ENCODE peak calls at places on chromosomes 4 and X, in four cellular contexts. B is A549, K is GM12878, C is K562. E is an unnamed sample.
A peak's percentile ranks its signal among the peaks of the same experiment; 100 is the strongest.

GRCh38 chr4:108433832-108434231 is 186.5 kb upstream of the RPL34 start:
- DNase-seq in C (no peak), B (no peak), K (no peak), E (peak; percentile 93)

GRCh38 chrX:58044130-58044529 is 133.9 kb upstream of the ZXDA start:
- DNase-seq in C (no peak), B (no peak), K (no peak), E (no peak)

GRCh38 chrX:2478546-2479419 is 22.0 kb downstream of the DHRSX start:
- DNase-seq in C (no peak), B (peak; percentile 65), K (no peak), E (no peak)

GRCh38 chrX:45230410-45230809 is 29.7 kb upstream of the DIPK2B start:
- DNase-seq in B (no peak), C (no peak), K (no peak), E (no peak)

GRCh38 chrX:132071260-132071659 is 48.2 kb downstream of the STK26 start:
- DNase-seq in K (no peak), B (peak; percentile 11), C (peak; percentile 7), E (no peak)

GRCh38 chr4:1596393-1596792 is 87.7 kb downstream of the FAM53A start:
- DNase-seq in B (no peak), C (no peak), K (no peak), E (no peak)

GRCh38 chrX:1031521-1032430 is 180.7 kb downstream of the CRLF2 start:
- DNase-seq in K (no peak), C (no peak), B (no peak), E (no peak)

GRCh38 chrX:101386542-101386885 is 523 bp upstream of the BTK start:
- DNase-seq in K (no peak), C (peak; percentile 27), B (no peak), E (no peak)

GRCh38 chr4:23728393-23728792 is 161.5 kb downstream of the PPARGC1A start:
- DNase-seq in C (no peak), K (no peak), B (no peak), E (peak; percentile 89)

GRCh38 chr4:123505457-123506310 is 109.1 kb downstream of the SPRY1 start:
- DNase-seq in C (peak; percentile 14), K (no peak), B (peak; percentile 49), E (peak; percentile 61)

GRCh38 chr4:178448372-178449040 is 1006.3 kb upstream of the AGA start:
- DNase-seq in K (no peak), B (no peak), C (no peak), E (no peak)

GRCh38 chrX:38796926-38797325 is 4.3 kb upstream of the MID1IP1 start:
- DNase-seq in K (no peak), C (no peak), B (no peak), E (peak; percentile 70)

GRCh38 chr4:53575552-53575951 is 15.7 kb downstream of the LNX1 start:
- DNase-seq in B (no peak), K (no peak), C (no peak), E (no peak)

GRCh38 chrX:10045327-10046000 is 78.3 kb downstream of the CLDN34 start:
- DNase-seq in C (no peak), B (no peak), K (no peak), E (no peak)

GRCh38 chrX:110389570-110389969 is 30.9 kb downstream of the RTL9 start:
- DNase-seq in B (no peak), K (no peak), C (no peak), E (no peak)

GRCh38 chr4:86898562-86898961 is 6.3 kb upstream of the C4orf36 start:
- DNase-seq in C (no peak), K (no peak), B (peak; percentile 37), E (peak; percentile 17)

GRCh38 chr4:69523385-69524132 is 27.9 kb upstream of the UGT2B4 start:
- DNase-seq in C (no peak), K (no peak), B (no peak), E (no peak)

GRCh38 chr4:176921256-176921655 is 128.5 kb upstream of the VEGFC start:
- DNase-seq in K (no peak), B (no peak), C (no peak), E (no peak)

GRCh38 chr4:158750379-158750778 is 18.4 kb upstream of the FNIP2 start:
- DNase-seq in K (no peak), C (no peak), B (no peak), E (peak; percentile 93)

GRCh38 chrX:147803948-147804347 is 107.8 kb upstream of the FMR1 start:
- DNase-seq in C (peak; percentile 5), B (peak; percentile 7), K (no peak), E (no peak)

GRCh38 chr4:111174331-111174730 is 551.5 kb upstream of the PITX2 start:
- DNase-seq in C (no peak), K (no peak), B (no peak), E (no peak)

GRCh38 chr4:41696131-41696530 is 52.4 kb downstream of the PHOX2B start:
- DNase-seq in K (no peak), C (no peak), B (no peak), E (no peak)

GRCh38 chrX:43836435-43837184 is 45.6 kb downstream of the MAOB start:
- DNase-seq in C (peak; percentile 4), K (no peak), B (peak; percentile 24), E (peak; percentile 18)

GRCh38 chr4:5884804-5885203 is 8.1 kb downstream of the CRMP1 start:
- DNase-seq in B (no peak), K (no peak), C (no peak), E (no peak)

GRCh38 chr4:126778348-126778747 is 854.4 kb upstream of the INTU start:
- DNase-seq in C (no peak), B (no peak), K (no peak), E (peak; percentile 83)

GRCh38 chr4:162849922-162850321 is 316.8 kb downstream of the NAF1 start:
- DNase-seq in C (no peak), K (no peak), B (no peak), E (no peak)

GRCh38 chr4:113186960-113187757 is 137.7 kb downstream of the ANK2 start:
- DNase-seq in K (no peak), B (no peak), C (no peak), E (no peak)

GRCh38 chrX:40012800-40013682 is 84.7 kb downstream of the BCOR start:
- DNase-seq in K (no peak), C (peak; percentile 70), B (peak; percentile 62), E (peak; percentile 35)

GRCh38 chr4:15659768-15660394 is 4.7 kb upstream of the FBXL5 start:
- DNase-seq in C (no peak), B (no peak), K (no peak), E (peak; percentile 56)
- TF ChIP-seq RFX5 in C (no peak), B (no peak), K (no peak), E (no peak)

GRCh38 chr4:156321203-156321602 is 367.5 kb upstream of the CTSO start:
- DNase-seq in B (no peak), K (no peak), C (no peak), E (peak; percentile 94)

GRCh38 chr4:156322592-156322991 is 368.9 kb upstream of the CTSO start:
- DNase-seq in K (no peak), C (no peak), B (no peak), E (peak; percentile 90)
- TF ChIP-seq ELK1 in K (no peak), C (no peak), B (no peak), E (no peak)

GRCh38 chr4:169159614-169160013 is 111.1 kb downstream of the SH3RF1 start:
- DNase-seq in K (no peak), C (no peak), B (no peak), E (peak; percentile 76)

GRCh38 chr4:169158046-169158445 is 112.7 kb downstream of the SH3RF1 start:
- DNase-seq in B (no peak), K (no peak), C (no peak), E (no peak)

GRCh38 chr4:169163495-169163894 is 107.3 kb downstream of the SH3RF1 start:
- DNase-seq in B (no peak), C (no peak), K (no peak), E (no peak)

GRCh38 chr4:169158860-169159259 is 111.9 kb downstream of the SH3RF1 start:
- DNase-seq in C (no peak), K (no peak), B (no peak), E (no peak)

DNA sequence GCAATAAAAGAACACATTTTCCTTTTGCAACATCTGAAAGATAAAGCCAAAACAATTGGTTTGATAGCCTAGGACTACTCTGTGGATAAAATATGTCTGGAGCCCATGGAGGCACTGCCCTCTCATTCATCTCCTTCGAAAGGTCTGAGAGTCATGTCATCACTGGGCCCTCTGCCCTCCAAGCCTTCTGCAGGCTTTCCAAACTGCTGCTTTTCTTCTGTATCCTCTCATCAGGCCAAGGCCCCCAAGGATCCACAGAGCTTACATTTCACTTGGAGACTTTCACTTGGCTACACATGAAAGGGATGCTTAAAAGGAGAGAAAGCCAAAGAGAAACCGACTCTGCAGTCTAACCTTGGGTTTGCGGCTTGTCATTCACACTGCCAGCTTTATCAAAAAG is 109.9 kb downstream of the SH3RF1 start:
- DNase-seq in B (no peak), C (no peak), K (no peak), E (no peak)
- TF ChIP-seq RFX5 in B (no peak), C (no peak), K (no peak), E (no peak)

GRCh38 chr4:143762511-143762910 is 62.0 kb upstream of the FREM3 start:
- DNase-seq in K (no peak), C (no peak), B (no peak), E (no peak)

GRCh38 chr4:143763587-143763986 is 63.1 kb upstream of the FREM3 start:
- DNase-seq in K (no peak), B (no peak), C (no peak), E (no peak)

GRCh38 chr4:143771269-143771668 is 70.8 kb upstream of the FREM3 start:
- DNase-seq in C (no peak), B (no peak), K (no peak), E (no peak)

GRCh38 chr4:143768007-143768591 is 67.6 kb upstream of the FREM3 start:
- DNase-seq in K (no peak), B (peak; percentile 1), C (no peak), E (no peak)
- TF ChIP-seq ELK1 in K (no peak), B (no peak), C (no peak), E (no peak)

DNA sequence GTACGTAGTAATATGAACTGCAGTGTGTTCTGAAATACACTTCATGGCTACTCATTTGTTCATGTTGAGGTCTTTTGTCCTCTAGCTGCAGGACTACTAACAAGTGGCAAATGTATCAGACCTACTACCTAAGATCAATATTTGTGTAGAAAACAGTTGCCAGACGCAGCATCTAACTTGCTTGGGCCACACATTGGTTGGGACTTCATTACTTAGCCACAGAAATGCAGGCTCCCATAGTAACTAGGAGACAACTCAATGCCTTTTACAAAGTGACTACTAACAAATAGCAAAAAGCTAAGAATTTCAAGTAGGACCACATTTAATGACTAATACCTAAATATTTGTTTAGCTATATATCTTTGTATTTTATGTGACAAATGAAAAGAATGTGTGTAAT is 2.5 kb downstream of the CT47C1 start:
- DNase-seq in B (no peak), K (no peak), C (no peak), E (no peak)
- TF ChIP-seq RFX5 in B (no peak), K (no peak), C (no peak), E (no peak)

E was measured in IMR-90.